ENCODE peak calls at places on chromosome 13, in seven cellular contexts. Q, T, S, W, R, H and C are unnamed samples.
A peak's percentile ranks its signal among the peaks of the same experiment; 100 is the strongest.

GRCh38 chr13:27228131-27228530 is 23.2 kb upstream of the RPL21 start:
- DNase-seq in Q (no peak), T (no peak), S (no peak), W (no peak), R (no peak), H (no peak), C (no peak)

GRCh38 chr13:80901111-80902014 is 560.4 kb upstream of the SPRY2 start:
- DNase-seq in Q (no peak), T (no peak), S (no peak), W (no peak), R (no peak), H (no peak), C (peak; percentile 87)

GRCh38 chr13:32881074-32881791 is 135.0 kb upstream of the KL start:
- DNase-seq in Q (no peak), T (no peak), S (no peak), W (no peak), R (no peak), H (peak; percentile 35), C (peak; percentile 72)

GRCh38 chr13:98307392-98307743 is 130.3 kb upstream of the RNF113B start:
- DNase-seq in Q (no peak), T (no peak), S (no peak), W (no peak), R (no peak), H (no peak), C (peak; percentile 16)

GRCh38 chr13:30844548-30845296 is 61.3 kb upstream of the MEDAG start:
- DNase-seq in Q (no peak), T (no peak), S (no peak), W (no peak), R (no peak), H (no peak), C (peak; percentile 17)

GRCh38 chr13:37806666-37807065 is 62.9 kb downstream of the TRPC4 start:
- DNase-seq in Q (no peak), T (no peak), S (no peak), W (no peak), R (no peak), H (no peak), C (no peak)

GRCh38 chr13:80945328-80945727 is 604.4 kb upstream of the SPRY2 start:
- DNase-seq in Q (no peak), T (no peak), S (no peak), W (peak; percentile 71), R (no peak), H (no peak), C (no peak)

GRCh38 chr13:41306271-41307150 is 4.6 kb upstream of the NAA16 start:
- DNase-seq in Q (no peak), T (no peak), S (no peak), W (no peak), R (no peak), H (peak; percentile 2), C (peak; percentile 19)

GRCh38 chr13:110869805-110870706 is 44.8 kb downstream of the ANKRD10 start:
- DNase-seq in Q (no peak), T (peak; percentile 92), S (peak; percentile 93), W (peak; percentile 89), R (peak; percentile 98), H (peak; percentile 100), C (peak; percentile 99)

GRCh38 chr13:46171223-46171622 is 10.8 kb downstream of the LCP1 start:
- DNase-seq in Q (no peak), T (no peak), S (no peak), W (no peak), R (no peak), H (no peak), C (no peak)

GRCh38 chr13:72751220-72751619 is 23.5 kb downstream of the BORA start:
- DNase-seq in Q (no peak), T (no peak), S (no peak), W (no peak), R (no peak), H (no peak), C (no peak)

GRCh38 chr13:85650613-85651012 is 148.6 kb downstream of the SLITRK6 start:
- DNase-seq in Q (no peak), T (no peak), S (no peak), W (no peak), R (no peak), H (no peak), C (no peak)

GRCh38 chr13:21402586-21403307 is 56.4 kb downstream of the ZDHHC20 start:
- DNase-seq in Q (no peak), T (no peak), S (no peak), W (peak; percentile 67), R (no peak), H (peak; percentile 70), C (peak; percentile 12)

GRCh38 chr13:114118763-114119123 is 13.7 kb downstream of the RASA3 start:
- DNase-seq in Q (no peak), T (no peak), S (no peak), W (no peak), R (peak; percentile 49), H (peak; percentile 64), C (peak; percentile 73)

GRCh38 chr13:96075953-96076543 is 13.9 kb upstream of the HS6ST3 start:
- DNase-seq in Q (no peak), T (no peak), S (no peak), W (peak; percentile 12), R (no peak), H (peak; percentile 16), C (peak; percentile 50)

GRCh38 chr13:86591862-86592261 is 792.6 kb upstream of the SLITRK6 start:
- DNase-seq in Q (no peak), T (no peak), S (no peak), W (no peak), R (no peak), H (no peak), C (peak; percentile 35)

GRCh38 chr13:31431722-31432137 is 232.0 kb downstream of the B3GLCT start:
- DNase-seq in Q (no peak), T (peak; percentile 87), S (no peak), W (peak; percentile 10), R (peak; percentile 56), H (peak; percentile 39), C (peak; percentile 65)

GRCh38 chr13:112209731-112210130 is 142.8 kb downstream of the SOX1 start:
- DNase-seq in Q (no peak), T (no peak), S (no peak), W (no peak), R (no peak), H (no peak), C (no peak)

GRCh38 chr13:19864339-19865309 is 1.2 kb upstream of the ZMYM5 start:
- DNase-seq in Q (peak; percentile 86), T (peak; percentile 94), S (peak; percentile 71), W (no peak), R (peak; percentile 72), H (peak; percentile 67), C (peak; percentile 83)
- H3K4me3 ChIP-seq in Q (peak overlapping the region; percentile 89), T (peak overlapping the region; percentile 68), S (peak overlapping the region; percentile 87), W (no peak overlapping the region), R (peak overlapping the region; percentile 55), H (peak overlapping the region; percentile 65), C (peak overlapping the region; percentile 52)

GRCh38 chr13:99656843-99657506 is 155.7 kb downstream of the TM9SF2 start:
- DNase-seq in Q (peak; percentile 49), T (no peak), S (no peak), W (no peak), R (no peak), H (no peak), C (no peak)

GRCh38 chr13:99653526-99653925 is 152.3 kb downstream of the TM9SF2 start:
- DNase-seq in Q (no peak), T (no peak), S (no peak), W (no peak), R (no peak), H (no peak), C (no peak)

GRCh38 chr13:99654076-99654475 is 152.8 kb downstream of the TM9SF2 start:
- DNase-seq in Q (no peak), T (no peak), S (no peak), W (no peak), R (no peak), H (no peak), C (no peak)

GRCh38 chr13:99656092-99656745 is 154.9 kb downstream of the TM9SF2 start:
- DNase-seq in Q (peak; percentile 86), T (peak; percentile 93), S (peak; percentile 68), W (peak; percentile 57), R (peak; percentile 77), H (peak; percentile 77), C (peak; percentile 80)

DNA sequence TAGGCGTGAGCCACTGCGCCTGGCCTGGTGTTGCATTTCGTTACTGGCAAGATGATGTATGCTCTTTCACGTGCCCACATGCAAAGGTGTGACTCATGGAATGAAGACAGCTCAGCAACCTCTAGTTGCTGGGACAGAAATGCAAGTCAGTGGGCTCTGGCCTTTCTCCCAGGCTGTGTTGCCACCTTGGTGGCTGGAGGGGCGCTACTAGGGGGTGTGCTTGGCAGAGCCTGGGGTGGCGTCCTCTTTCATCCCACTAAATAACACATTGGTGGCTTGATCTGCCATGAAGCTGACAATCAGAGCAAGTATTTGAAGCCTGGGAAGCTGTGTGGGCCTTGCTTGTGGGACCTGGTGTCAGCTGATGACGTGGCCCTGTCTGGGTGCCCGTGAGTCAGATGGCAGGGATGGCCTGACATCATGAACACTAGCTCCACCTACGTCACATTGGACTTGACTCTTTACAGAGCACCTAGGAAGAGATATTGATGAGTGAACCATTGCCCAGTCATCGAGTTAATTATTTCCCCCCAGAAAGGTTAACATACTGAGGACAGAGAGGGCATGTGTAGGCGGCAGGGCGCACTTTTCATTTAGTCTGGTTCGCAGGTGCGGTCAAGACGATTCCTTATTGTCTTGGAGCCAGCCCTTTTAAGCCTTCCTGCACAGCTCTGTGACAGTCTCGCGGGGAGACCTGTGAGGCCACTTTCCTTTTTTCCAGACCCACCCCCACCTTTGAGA is 154.2 kb downstream of the TM9SF2 start:
- DNase-seq in Q (no peak), T (no peak), S (no peak), W (peak; percentile 72), R (no peak), H (peak; percentile 78), C (peak; percentile 74)
- H3K4me3 ChIP-seq in Q (no peak overlapping the region), T (no peak overlapping the region), S (no peak overlapping the region), W (peak overlapping the region; percentile 46), R (no peak overlapping the region), H (peak overlapping the region; percentile 5), C (no peak overlapping the region)

GRCh38 chr13:29591310-29591709 is 4.2 kb downstream of the SLC7A1 start:
- DNase-seq in Q (no peak), T (no peak), S (no peak), W (no peak), R (no peak), H (peak; percentile 78), C (peak; percentile 49)
- H3K4me3 ChIP-seq in Q (no peak overlapping the region), T (no peak overlapping the region), S (no peak overlapping the region), W (no peak overlapping the region), R (no peak overlapping the region), H (no peak overlapping the region), C (no peak overlapping the region)

GRCh38 chr13:44438234-44438579 is 64.6 kb downstream of the SERP2 start:
- DNase-seq in Q (no peak), T (no peak), S (no peak), W (no peak), R (no peak), H (no peak), C (no peak)
- H3K4me3 ChIP-seq in Q (no peak overlapping the region), T (no peak overlapping the region), S (no peak overlapping the region), W (no peak overlapping the region), R (no peak overlapping the region), H (no peak overlapping the region), C (no peak overlapping the region)

DNA sequence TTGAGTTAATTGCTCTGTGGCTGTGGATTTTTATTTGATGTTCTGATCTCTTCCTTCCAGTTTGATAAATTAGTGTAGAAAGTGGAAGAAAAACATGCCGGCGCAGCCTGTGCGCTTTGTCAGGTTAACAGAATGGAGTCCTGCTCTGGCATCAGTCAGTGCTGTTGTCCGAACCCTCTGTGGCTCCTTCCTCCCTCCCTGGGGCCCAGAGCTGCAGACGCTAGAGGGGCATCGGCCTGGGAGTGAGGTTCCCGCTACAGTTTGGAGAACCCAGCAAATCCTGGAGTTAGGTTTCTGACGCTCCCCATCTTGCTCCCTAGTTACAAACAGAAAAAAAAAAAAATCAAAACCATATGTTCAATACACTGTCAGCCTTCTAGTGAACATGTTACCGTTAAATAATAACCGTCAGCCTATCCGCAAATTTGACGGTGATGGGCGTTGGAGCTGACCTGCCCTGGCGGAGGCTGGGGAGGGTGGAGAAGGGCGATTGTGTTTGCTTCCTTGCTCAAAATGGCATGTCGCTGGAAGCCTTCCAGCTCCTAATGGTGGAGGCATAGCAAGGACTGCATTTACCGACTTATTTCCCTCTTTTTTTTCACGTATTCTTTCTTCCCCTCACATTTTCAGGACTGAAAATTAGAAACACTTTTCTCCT is 13.5 kb downstream of the MBNL2 start:
- DNase-seq in Q (no peak), T (no peak), S (no peak), W (no peak), R (no peak), H (no peak), C (no peak)
- H3K4me3 ChIP-seq in Q (no peak overlapping the region), T (no peak overlapping the region), S (peak overlapping the region; percentile 36), W (no peak overlapping the region), R (no peak overlapping the region), H (no peak overlapping the region), C (no peak overlapping the region)